ENCODE peak calls at places on chromosomes 12 and 14, in four cellular contexts. X is A549, V is adrenal gland, H is cardiac muscle cell. N is an unnamed sample.

GRCh38 chr12:106248849-106249371 is 1.1 kb upstream of the CKAP4 start:
- DNase-seq in V (peak), X (no peak), H (peak), N (peak)

GRCh38 chr14:35347323-35348043 is 55.3 kb downstream of the PSMA6 start:
- DNase-seq in V (no peak), X (no peak), H (no peak), N (no peak)

GRCh38 chr14:51020024-51020710 is 74.7 kb downstream of the TRIM9 start:
- DNase-seq in V (no peak), X (no peak), H (peak), N (peak)

GRCh38 chr12:116179384-116179783 is 98.1 kb downstream of the MED13L start:
- DNase-seq in V (no peak), H (no peak), X (no peak), N (no peak)

GRCh38 chr12:111841236-111841749 is 735 bp upstream of the MAPKAPK5 start:
- DNase-seq in X (no peak), V (no peak), H (peak), N (no peak)

GRCh38 chr12:3463927-3464326 is 27.1 kb upstream of the PRMT8 start:
- DNase-seq in X (no peak), V (no peak), H (no peak), N (no peak)

GRCh38 chr12:9345163-9345562 is 137.0 kb upstream of the PZP start:
- DNase-seq in H (no peak), V (no peak), X (no peak), N (no peak)

GRCh38 chr14:57939084-57939483 is 73.2 kb upstream of the SLC35F4 start:
- DNase-seq in V (no peak), H (no peak), X (no peak), N (no peak)

GRCh38 chr12:67669925-67670631 is 21.5 kb downstream of the DYRK2 start:
- DNase-seq in X (no peak), V (no peak), H (no peak), N (no peak)

GRCh38 chr12:115249878-115250277 is 565.9 kb upstream of the TBX3 start:
- DNase-seq in X (no peak), V (no peak), H (no peak), N (no peak)

GRCh38 chr14:29928342-29928640 is 644 bp upstream of the PRKD1 start:
- DNase-seq in H (peak), V (no peak), X (no peak), N (no peak)

GRCh38 chr12:104213952-104214351 is 1.6 kb upstream of the TXNRD1 start:
- DNase-seq in X (no peak), V (no peak), H (peak), N (peak)

GRCh38 chr12:116043673-116044072 is 233.8 kb downstream of the MED13L start:
- DNase-seq in X (no peak), H (no peak), V (no peak), N (no peak)

GRCh38 chr12:82874935-82875334 is 188.2 kb downstream of the TMTC2 start:
- DNase-seq in X (no peak), H (peak), V (no peak), N (no peak)

GRCh38 chr12:106276032-106276728 is 26.4 kb upstream of the TCP11L2 start:
- DNase-seq in X (no peak), V (no peak), H (no peak), N (no peak)

GRCh38 chr12:52206309-52207040 is 14.7 kb upstream of the KRT80 start:
- DNase-seq in X (no peak), V (peak), H (no peak), N (no peak)

GRCh38 chr12:68887641-68888040 is 45.3 kb downstream of the CPM start:
- DNase-seq in H (no peak), V (no peak), X (no peak), N (no peak)

GRCh38 chr12:46908236-46908935 is 82.6 kb upstream of the SLC38A4 start:
- DNase-seq in V (no peak), H (peak), X (no peak), N (peak)

GRCh38 chr12:130571734-130572133 is 144.4 kb downstream of the RIMBP2 start:
- DNase-seq in H (no peak), V (no peak), X (no peak), N (no peak)
- H3K4me3 ChIP-seq in H (no peak), V (no peak), X (no peak), N (no peak)

GRCh38 chr14:71555654-71556559 is 376.3 kb upstream of the RGS6 start:
- DNase-seq in X (no peak), V (no peak), H (peak), N (peak)
- H3K4me3 ChIP-seq in X (no peak), V (peak), H (no peak), N (no peak)

GRCh38 chr14:21264025-21264801 is 5.0 kb downstream of the HNRNPC start:
- DNase-seq in X (no peak), V (no peak), H (peak), N (peak)
- H3K4me3 ChIP-seq in X (peak), V (peak), H (no peak), N (no peak)

DNA sequence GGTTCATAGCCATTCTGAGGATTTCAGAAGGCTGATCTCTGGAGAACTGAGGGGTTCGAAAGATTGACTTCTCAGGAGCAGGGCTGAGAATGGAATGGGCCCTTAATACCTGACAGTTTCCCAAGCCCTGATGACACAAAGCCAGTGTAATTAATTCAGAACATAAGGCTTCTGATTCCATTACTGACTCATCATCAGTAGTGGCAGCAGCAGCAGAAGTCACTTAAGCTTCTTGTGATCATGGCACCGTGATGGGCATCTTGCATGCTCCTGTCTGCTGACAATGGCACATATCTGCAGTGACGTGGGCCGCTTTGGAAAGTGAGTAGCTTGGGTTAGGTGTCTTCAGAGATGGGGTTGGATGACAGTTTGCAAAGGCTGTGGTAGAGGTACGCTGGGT is 38.2 kb upstream of the GSG1 start:
- DNase-seq in H (no peak), V (no peak), X (no peak), N (no peak)
- H3K4me3 ChIP-seq in H (no peak), V (no peak), X (no peak), N (no peak)

DNA sequence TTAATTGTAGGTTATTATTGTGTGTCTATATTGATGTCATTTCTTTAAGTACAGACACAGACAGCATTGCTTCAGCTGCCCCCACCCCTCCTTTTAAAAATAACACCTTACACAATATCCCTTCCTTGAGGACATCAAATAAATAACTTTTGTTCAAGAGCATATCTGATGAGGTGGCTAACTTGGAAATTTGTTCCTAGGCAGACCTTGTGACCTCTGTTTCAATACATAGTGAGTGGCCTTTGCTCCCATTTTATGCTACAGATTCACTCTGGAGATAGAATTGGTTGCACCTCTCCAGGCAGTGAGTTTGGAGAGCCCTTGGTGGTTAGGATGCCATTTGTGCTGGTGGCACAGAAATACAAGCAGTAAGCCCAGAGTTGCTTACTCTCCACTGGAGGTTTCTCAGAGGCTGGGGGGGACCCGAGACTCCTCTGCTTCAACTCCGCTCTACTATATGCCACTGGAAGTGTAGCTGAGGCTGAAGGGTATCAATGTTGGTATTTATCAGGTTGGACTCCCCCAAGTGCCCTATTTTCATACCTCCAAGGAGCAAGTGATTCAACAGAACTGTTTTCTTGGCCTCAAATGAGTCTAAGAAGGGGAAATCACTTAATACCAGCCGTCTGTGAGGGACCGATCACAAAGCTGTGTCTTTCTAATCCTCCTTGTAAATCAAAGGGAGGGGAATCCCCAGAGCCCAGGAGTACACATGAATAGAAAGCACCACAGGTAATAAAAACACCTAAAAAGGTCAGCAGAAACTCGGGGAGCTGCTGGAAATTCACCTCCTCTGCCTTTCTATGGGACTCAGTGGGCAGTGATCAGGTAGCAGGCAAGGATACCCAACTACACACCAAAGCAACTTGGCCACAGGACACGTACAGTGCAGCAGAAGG is 463.1 kb downstream of the RAD51B start:
- DNase-seq in X (no peak), H (no peak), V (no peak), N (no peak)
- H3K4me3 ChIP-seq in X (no peak), H (no peak), V (no peak), N (no peak)

DNA sequence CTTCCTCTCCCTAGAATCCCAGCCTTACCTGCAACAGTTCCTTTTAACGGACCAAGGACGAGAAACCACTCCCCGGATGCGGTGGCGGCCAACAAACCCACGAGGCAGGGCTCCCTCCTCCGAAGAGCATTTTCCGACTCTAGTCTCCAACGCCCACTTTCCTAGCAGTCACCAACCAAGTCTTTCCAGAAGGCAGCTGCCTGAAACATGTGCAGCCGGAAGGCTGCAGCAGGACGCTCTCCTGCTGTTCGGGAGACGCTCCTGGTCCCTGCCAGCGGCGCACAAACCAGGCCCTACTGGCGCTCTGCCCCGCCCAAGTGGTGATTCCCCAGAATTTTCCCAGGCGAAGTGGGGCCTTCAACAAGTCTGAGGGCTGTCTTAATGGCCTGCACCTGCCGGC is 21.1 kb upstream of the ADAM20 start:
- DNase-seq in H (peak), X (no peak), V (peak), N (peak)
- H3K4me3 ChIP-seq in H (no peak), X (no peak), V (no peak), N (peak)

GRCh38 chr12:72272731-72273498 is 745 bp downstream of the TRHDE start:
- DNase-seq in X (no peak), H (peak), V (no peak), N (no peak)

GRCh38 chr12:72275551-72275950 is 3.4 kb downstream of the TRHDE start:
- DNase-seq in H (no peak), V (no peak), X (no peak), N (no peak)

GRCh38 chr12:72274926-72275325 is 2.8 kb downstream of the TRHDE start:
- DNase-seq in H (peak), V (no peak), X (no peak), N (peak)

GRCh38 chr12:72273499-72273837 is 1.3 kb downstream of the TRHDE start:
- DNase-seq in V (no peak), X (no peak), H (no peak), N (no peak)

GRCh38 chr12:72273851-72274284 is 1.7 kb downstream of the TRHDE start:
- DNase-seq in X (no peak), H (no peak), V (peak), N (no peak)
- H3K4me3 ChIP-seq in X (peak), H (peak), V (peak), N (peak)

N was measured in AG10803.